ENCODE peak calls at places on chromosome 6, in four cellular contexts. One of them, this sample, is unnamed.

GRCh38 chr6:51273228-51273961 is 454.7 kb downstream of the TFAP2B start:
- DNase-seq in heart right ventricle: no peak
- DNase-seq in right cardiac atrium: no peak
- DNase-seq in H7: no peak
- DNase-seq in this sample: no peak

GRCh38 chr6:135913785-135914184 is 62.3 kb downstream of the PDE7B start:
- DNase-seq in right cardiac atrium: no peak
- DNase-seq in heart right ventricle: no peak
- DNase-seq in H7: no peak
- DNase-seq in this sample: no peak

GRCh38 chr6:48183816-48184215 is 72.8 kb upstream of the PTCHD4 start:
- DNase-seq in heart right ventricle: no peak
- DNase-seq in H7: no peak
- DNase-seq in right cardiac atrium: no peak
- DNase-seq in this sample: no peak

GRCh38 chr6:88383183-88383582 is 217.0 kb upstream of the CNR1 start:
- DNase-seq in heart right ventricle: no peak
- DNase-seq in H7: no peak
- DNase-seq in right cardiac atrium: no peak
- DNase-seq in this sample: no peak

GRCh38 chr6:4008324-4009047 is 70.5 kb downstream of the FAM217A start:
- DNase-seq in heart right ventricle: no peak
- DNase-seq in right cardiac atrium: no peak
- DNase-seq in H7: no peak
- DNase-seq in this sample: no peak

GRCh38 chr6:126063512-126064146 is 77.3 kb downstream of the TRMT11 start:
- DNase-seq in right cardiac atrium: no peak
- DNase-seq in heart right ventricle: no peak
- DNase-seq in H7: no peak
- DNase-seq in this sample: no peak

GRCh38 chr6:111781055-111781708 is 92.1 kb downstream of the FYN start:
- DNase-seq in right cardiac atrium: no peak
- DNase-seq in heart right ventricle: no peak
- DNase-seq in H7: no peak
- DNase-seq in this sample: no peak

GRCh38 chr6:155521719-155522118 is 66.1 kb upstream of the NOX3 start:
- DNase-seq in heart right ventricle: no peak
- DNase-seq in right cardiac atrium: no peak
- DNase-seq in H7: no peak
- DNase-seq in this sample: no peak

GRCh38 chr6:12598919-12599318 is 117.6 kb upstream of the PHACTR1 start:
- DNase-seq in H7: no peak
- DNase-seq in heart right ventricle: no peak
- DNase-seq in right cardiac atrium: no peak
- DNase-seq in this sample: no peak

GRCh38 chr6:125670586-125670985 is 78.8 kb upstream of the HEY2 start:
- DNase-seq in right cardiac atrium: no peak
- DNase-seq in H7: peak; percentile 28
- DNase-seq in heart right ventricle: peak; percentile 49
- DNase-seq in this sample: no peak

GRCh38 chr6:111427341-111428116 is 55.5 kb downstream of the REV3L start:
- DNase-seq in right cardiac atrium: no peak
- DNase-seq in heart right ventricle: no peak
- DNase-seq in H7: no peak
- DNase-seq in this sample: no peak

GRCh38 chr6:22470454-22471368 is 98.7 kb upstream of the HDGFL1 start:
- DNase-seq in heart right ventricle: peak; percentile 72
- DNase-seq in right cardiac atrium: peak; percentile 65
- DNase-seq in H7: no peak
- DNase-seq in this sample: no peak

GRCh38 chr6:20202070-20202658 is 10.1 kb downstream of the MBOAT1 start:
- DNase-seq in heart right ventricle: no peak
- DNase-seq in right cardiac atrium: no peak
- DNase-seq in H7: no peak
- DNase-seq in this sample: no peak

GRCh38 chr6:143513410-143513809 is 1.9 kb upstream of the FUCA2 start:
- DNase-seq in heart right ventricle: no peak
- DNase-seq in H7: peak; percentile 82
- DNase-seq in right cardiac atrium: no peak
- DNase-seq in this sample: peak; percentile 20

GRCh38 chr6:82570083-82570482 is 206.5 kb downstream of the TPBG start:
- DNase-seq in heart right ventricle: no peak
- DNase-seq in H7: no peak
- DNase-seq in right cardiac atrium: no peak
- DNase-seq in this sample: no peak

GRCh38 chr6:32972353-32973143 is 4.2 kb downstream of the BRD2 start:
- DNase-seq in H7: peak; percentile 86
- DNase-seq in right cardiac atrium: no peak
- DNase-seq in heart right ventricle: no peak
- DNase-seq in this sample: peak; percentile 56

GRCh38 chr6:125140808-125141207 is 12.8 kb upstream of the TPD52L1 start:
- DNase-seq in heart right ventricle: no peak
- DNase-seq in right cardiac atrium: no peak
- DNase-seq in H7: no peak
- DNase-seq in this sample: no peak

GRCh38 chr6:139449611-139450000 is 75.2 kb upstream of the CITED2 start:
- DNase-seq in right cardiac atrium: no peak
- DNase-seq in H7: no peak
- DNase-seq in heart right ventricle: no peak
- DNase-seq in this sample: no peak

GRCh38 chr6:33958208-33958862 is 154.5 kb upstream of the MLN start:
- DNase-seq in right cardiac atrium: no peak
- DNase-seq in heart right ventricle: no peak
- DNase-seq in H7: peak; percentile 89
- DNase-seq in this sample: no peak

DNA sequence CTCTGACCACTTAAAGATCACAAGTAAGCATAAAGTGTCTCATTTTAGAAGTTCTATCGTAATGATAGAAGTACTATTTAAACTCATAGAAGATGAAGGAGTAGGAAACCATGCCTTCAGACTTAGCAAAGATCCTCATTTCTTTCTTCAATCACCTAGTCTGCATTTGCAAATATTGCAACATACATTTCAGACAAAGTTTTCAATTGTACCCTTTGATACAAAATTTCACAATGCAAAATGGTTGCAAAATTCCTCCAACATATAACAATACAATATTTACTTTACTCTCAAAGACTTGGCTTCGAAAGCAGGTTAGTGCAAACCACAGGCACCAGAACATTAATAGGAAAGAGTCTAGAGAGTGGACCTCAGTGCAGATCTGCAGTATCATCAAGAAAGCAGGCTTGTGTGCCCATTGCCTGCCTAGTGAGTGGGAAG is 16.1 kb upstream of the ROS1 start:
- DNase-seq in right cardiac atrium: no peak
- DNase-seq in H7: no peak
- DNase-seq in heart right ventricle: no peak
- DNase-seq in this sample: no peak
- H3K4me3 ChIP-seq in right cardiac atrium: no peak overlapping the region
- H3K4me3 ChIP-seq in H7: no peak overlapping the region
- H3K4me3 ChIP-seq in heart right ventricle: no peak overlapping the region
- H3K4me3 ChIP-seq in this sample: no peak overlapping the region

DNA sequence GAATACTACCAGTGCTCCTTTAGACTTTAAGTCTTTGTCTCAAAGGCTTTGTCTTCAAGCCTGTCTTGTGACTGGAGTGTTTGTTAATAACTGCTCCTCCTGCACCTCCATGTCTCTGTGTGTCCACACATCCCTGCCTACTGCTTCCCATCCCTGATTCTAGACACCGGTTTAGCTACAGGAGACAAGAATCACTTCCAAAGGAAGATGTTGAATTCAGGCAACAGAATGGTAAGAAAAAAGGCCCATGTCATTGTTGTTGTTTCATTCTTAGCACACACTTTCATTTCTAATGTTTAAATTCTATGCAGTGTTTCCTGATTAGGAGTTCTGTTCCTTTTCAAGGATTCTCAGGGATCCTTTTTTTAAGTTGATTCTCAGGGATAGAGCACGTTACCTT is 293.6 kb upstream of the STXBP5 start:
- DNase-seq in H7: no peak
- DNase-seq in right cardiac atrium: no peak
- DNase-seq in heart right ventricle: no peak
- DNase-seq in this sample: no peak
- H3K4me3 ChIP-seq in H7: no peak overlapping the region
- H3K4me3 ChIP-seq in right cardiac atrium: no peak overlapping the region
- H3K4me3 ChIP-seq in heart right ventricle: no peak overlapping the region
- H3K4me3 ChIP-seq in this sample: no peak overlapping the region

DNA sequence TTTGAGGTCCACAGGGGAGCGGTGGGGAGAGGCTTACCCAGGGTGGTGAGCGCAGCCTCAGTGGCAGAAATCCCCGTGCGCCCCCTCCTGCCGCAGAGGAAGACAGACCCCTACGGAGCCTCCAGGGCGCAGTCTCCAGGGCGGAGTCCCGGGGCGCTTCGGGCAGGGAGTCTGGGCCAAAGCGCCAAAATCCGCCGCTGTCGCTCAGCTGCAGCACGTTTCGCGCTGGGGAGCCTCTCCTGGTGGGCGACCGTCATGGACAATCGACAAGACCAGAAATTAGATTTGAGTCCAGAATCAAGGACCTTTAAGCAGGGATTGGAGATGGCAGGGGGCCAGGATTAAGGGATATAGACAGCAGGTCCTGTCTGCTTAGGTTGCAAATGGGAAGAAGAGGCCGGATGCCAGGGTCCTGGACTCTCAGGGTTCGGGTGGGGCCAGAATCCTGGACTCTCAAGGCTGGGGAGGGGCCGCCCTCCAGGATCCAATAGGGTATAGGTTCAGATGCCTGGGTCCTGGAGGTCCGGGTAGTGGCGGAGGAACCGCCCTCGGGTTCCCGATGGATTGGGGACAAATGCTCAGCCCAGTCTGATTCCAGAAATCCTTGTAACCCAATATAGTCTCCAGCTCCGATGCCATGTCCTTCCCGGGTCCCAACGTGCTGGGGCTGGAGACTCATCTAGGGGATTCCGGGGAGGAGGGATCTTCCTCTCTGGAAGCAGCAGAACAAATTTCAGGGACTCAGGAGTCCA is 7.9 kb upstream of the HLA-E start:
- DNase-seq in H7: peak; percentile 68
- DNase-seq in heart right ventricle: no peak
- DNase-seq in right cardiac atrium: no peak
- DNase-seq in this sample: no peak
- H3K4me3 ChIP-seq in H7: peak overlapping the region; percentile 37
- H3K4me3 ChIP-seq in heart right ventricle: no peak overlapping the region
- H3K4me3 ChIP-seq in right cardiac atrium: no peak overlapping the region
- H3K4me3 ChIP-seq in this sample: no peak overlapping the region

DNA sequence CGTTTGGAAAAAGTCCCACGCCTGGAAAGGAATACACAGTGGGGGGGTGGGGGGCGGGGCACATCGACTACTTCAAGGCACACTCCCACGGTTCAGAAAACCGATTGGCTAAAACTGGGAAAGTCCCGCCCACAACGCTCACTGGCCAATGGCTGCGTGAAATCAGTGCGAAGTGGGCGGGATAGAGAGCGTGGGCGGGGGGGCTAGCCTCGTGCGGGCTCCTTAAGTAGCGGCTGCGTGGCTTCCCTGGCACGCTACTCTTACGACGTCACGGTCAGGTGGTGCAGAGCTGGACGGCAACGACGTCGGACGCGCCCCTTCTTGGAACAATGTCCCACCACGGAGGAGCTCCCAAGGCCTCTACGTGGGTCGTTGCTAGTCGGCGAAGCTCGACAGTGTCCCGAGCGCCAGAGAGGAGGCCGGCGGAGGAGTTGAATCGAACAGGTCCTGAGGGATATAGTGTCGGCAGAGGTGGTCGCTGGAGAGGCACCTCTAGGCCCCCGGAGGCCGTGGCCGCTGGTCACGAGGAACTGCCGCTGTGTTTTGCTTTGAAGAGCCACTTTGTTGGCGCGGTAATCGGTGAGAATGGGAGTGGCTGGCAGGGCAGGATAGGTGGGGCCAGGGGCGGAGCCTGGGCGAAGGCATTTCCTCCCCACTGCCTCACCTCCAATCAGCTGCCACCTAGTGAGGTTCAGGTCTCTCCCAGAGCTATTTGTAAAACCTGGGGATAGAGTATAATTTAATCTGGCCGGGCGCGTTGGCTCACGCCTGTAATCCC is at the start of gene DDX43:
- DNase-seq in right cardiac atrium: peak; percentile 82
- DNase-seq in heart right ventricle: peak; percentile 27
- DNase-seq in H7: peak; percentile 65
- DNase-seq in this sample: peak; percentile 46
- H3K4me3 ChIP-seq in right cardiac atrium: no peak within 1 kb of the TSS
- H3K4me3 ChIP-seq in heart right ventricle: peak within 1 kb of the TSS; percentile 32
- H3K4me3 ChIP-seq in H7: no peak within 1 kb of the TSS
- H3K4me3 ChIP-seq in this sample: peak within 1 kb of the TSS; percentile 53

GRCh38 chr6:24908555-24908954 is 27.2 kb downstream of the RIPOR2 start:
- DNase-seq in heart right ventricle: no peak
- DNase-seq in H7: no peak
- DNase-seq in right cardiac atrium: no peak
- DNase-seq in this sample: no peak
- H3K4me3 ChIP-seq in heart right ventricle: peak overlapping the region; percentile 72
- H3K4me3 ChIP-seq in H7: no peak overlapping the region
- H3K4me3 ChIP-seq in right cardiac atrium: no peak overlapping the region
- H3K4me3 ChIP-seq in this sample: peak overlapping the region; percentile 62

DNA sequence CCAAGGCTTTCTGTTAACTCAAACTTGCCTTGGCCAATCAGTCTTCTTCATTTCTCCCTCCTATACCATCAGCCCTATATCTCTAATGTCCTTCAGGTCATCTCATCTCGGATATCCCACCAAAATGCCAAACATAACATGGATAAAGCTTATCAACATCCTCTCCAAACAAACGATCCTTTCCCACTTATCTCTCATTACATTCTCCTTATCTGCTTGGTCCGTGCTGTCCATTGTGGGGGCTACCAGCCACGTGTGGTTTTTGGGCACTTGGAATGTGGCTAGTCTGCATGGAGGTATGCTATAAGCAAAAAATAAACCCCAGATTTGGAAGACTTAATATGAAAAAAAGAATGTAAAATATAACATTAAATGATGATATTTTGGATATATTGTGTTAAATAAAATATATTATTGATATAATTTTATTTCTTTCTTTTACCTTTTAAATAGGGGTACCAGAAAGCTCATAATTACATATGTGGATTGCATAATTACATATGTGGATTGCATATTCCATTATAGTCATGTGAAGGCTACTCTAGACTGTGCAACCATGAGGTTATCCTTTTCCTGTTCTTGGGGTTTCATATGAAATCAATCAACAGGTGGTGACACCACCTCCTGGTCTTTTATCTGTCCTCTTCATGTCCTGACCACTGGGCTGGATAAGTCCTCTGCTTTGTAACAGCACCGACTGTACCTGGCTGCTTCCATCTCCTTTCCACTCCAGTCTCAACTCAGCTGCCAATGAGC is 123.0 kb downstream of the CD83 start:
- DNase-seq in heart right ventricle: no peak
- DNase-seq in right cardiac atrium: no peak
- DNase-seq in H7: no peak
- DNase-seq in this sample: no peak
- H3K4me3 ChIP-seq in heart right ventricle: no peak overlapping the region
- H3K4me3 ChIP-seq in right cardiac atrium: no peak overlapping the region
- H3K4me3 ChIP-seq in H7: no peak overlapping the region
- H3K4me3 ChIP-seq in this sample: no peak overlapping the region

DNA sequence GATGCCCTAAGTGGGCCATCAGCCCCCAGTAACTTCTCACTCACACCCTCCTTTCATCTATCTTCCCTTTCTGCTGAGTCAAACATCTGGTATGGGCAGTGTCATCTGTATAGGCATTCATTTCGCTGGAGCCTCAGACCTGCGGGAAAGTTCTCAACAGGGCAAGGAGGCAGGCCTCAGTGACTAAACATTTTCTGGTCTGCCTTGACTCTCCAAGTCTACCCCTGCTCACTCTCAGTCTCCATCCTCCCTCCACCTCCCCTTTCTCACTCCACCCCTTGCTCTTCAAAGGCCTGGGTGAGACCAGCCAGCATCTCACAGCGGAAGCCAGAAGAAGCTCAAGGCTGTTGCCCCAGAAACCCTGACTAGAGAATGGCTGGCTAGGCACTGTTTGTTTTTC is 105.0 kb upstream of the BEND6 start:
- DNase-seq in heart right ventricle: no peak
- DNase-seq in right cardiac atrium: no peak
- DNase-seq in H7: no peak
- DNase-seq in this sample: no peak
- H3K4me3 ChIP-seq in heart right ventricle: no peak overlapping the region
- H3K4me3 ChIP-seq in right cardiac atrium: no peak overlapping the region
- H3K4me3 ChIP-seq in H7: no peak overlapping the region
- H3K4me3 ChIP-seq in this sample: no peak overlapping the region